ENCODE peak calls at places on chromosomes 1 and 21, in seven cellular contexts. One of them, this sample, is unnamed. For H3K79me1, the result is how much of the 10 kb centered on the place peaks cover.

GRCh38 chr1:8670371-8670818 is 147.0 kb downstream of the RERE start:
- DNase-seq in neuronal stem cell: no peak
- DNase-seq in trophoblast cell: peak
- DNase-seq in mesenchymal stem cell: peak
- DNase-seq in H9: no peak
- DNase-seq in mesendoderm: peak
- DNase-seq in H1: no peak
- DNase-seq in this sample: no peak

GRCh38 chr1:229107302-229107815 is 163.6 kb upstream of the RAB4A start:
- DNase-seq in neuronal stem cell: no peak
- DNase-seq in trophoblast cell: no peak
- DNase-seq in mesenchymal stem cell: no peak
- DNase-seq in H9: no peak
- DNase-seq in mesendoderm: no peak
- DNase-seq in H1: no peak
- DNase-seq in this sample: no peak

GRCh38 chr1:9181990-9182783 is 52.4 kb upstream of the H6PD start:
- DNase-seq in neuronal stem cell: no peak
- DNase-seq in trophoblast cell: peak
- DNase-seq in mesenchymal stem cell: peak
- DNase-seq in H9: peak
- DNase-seq in mesendoderm: peak
- DNase-seq in H1: peak
- DNase-seq in this sample: no peak

GRCh38 chr1:36148821-36149236 is 457 bp downstream of the TRAPPC3 start:
- DNase-seq in neuronal stem cell: no peak
- DNase-seq in trophoblast cell: peak
- DNase-seq in mesenchymal stem cell: no peak
- DNase-seq in H9: no peak
- DNase-seq in mesendoderm: no peak
- DNase-seq in H1: no peak
- DNase-seq in this sample: no peak

GRCh38 chr1:148308832-148309458 is 156.9 kb upstream of the NBPF11 start:
- DNase-seq in neuronal stem cell: no peak
- DNase-seq in trophoblast cell: no peak
- DNase-seq in mesenchymal stem cell: peak
- DNase-seq in H9: no peak
- DNase-seq in mesendoderm: peak
- DNase-seq in H1: peak
- DNase-seq in this sample: no peak

GRCh38 chr1:10909697-10910489 is 102.6 kb upstream of the TARDBP start:
- DNase-seq in neuronal stem cell: no peak
- DNase-seq in trophoblast cell: peak
- DNase-seq in mesenchymal stem cell: no peak
- DNase-seq in H9: peak
- DNase-seq in mesendoderm: peak
- DNase-seq in H1: peak
- DNase-seq in this sample: no peak

GRCh38 chr1:94819945-94820746 is at the start of gene SLC44A3:
- DNase-seq in neuronal stem cell: peak
- DNase-seq in trophoblast cell: peak
- DNase-seq in mesenchymal stem cell: peak
- DNase-seq in H9: peak
- DNase-seq in mesendoderm: peak
- DNase-seq in H1: peak
- DNase-seq in this sample: peak

GRCh38 chr21:43333301-43334062 is 93.4 kb downstream of the SIK1 start:
- DNase-seq in neuronal stem cell: peak
- DNase-seq in trophoblast cell: peak
- DNase-seq in mesenchymal stem cell: peak
- DNase-seq in H9: peak
- DNase-seq in mesendoderm: peak
- DNase-seq in H1: no peak
- DNase-seq in this sample: peak

GRCh38 chr1:160261878-160262794 is at the start of gene DCAF8:
- DNase-seq in neuronal stem cell: peak
- DNase-seq in trophoblast cell: peak
- DNase-seq in mesenchymal stem cell: peak
- DNase-seq in H9: peak
- DNase-seq in mesendoderm: peak
- DNase-seq in H1: peak
- DNase-seq in this sample: peak

GRCh38 chr1:160267284-160267991 is 5.1 kb upstream of the DCAF8 start:
- DNase-seq in neuronal stem cell: no peak
- DNase-seq in trophoblast cell: peak
- DNase-seq in mesenchymal stem cell: no peak
- DNase-seq in H9: no peak
- DNase-seq in mesendoderm: no peak
- DNase-seq in H1: no peak
- DNase-seq in this sample: no peak

GRCh38 chr1:160260436-160261382 is 1.6 kb downstream of the DCAF8 start:
- DNase-seq in neuronal stem cell: no peak
- DNase-seq in trophoblast cell: peak
- DNase-seq in mesenchymal stem cell: peak
- DNase-seq in H9: no peak
- DNase-seq in mesendoderm: peak
- DNase-seq in H1: no peak
- DNase-seq in this sample: peak

GRCh38 chr1:160261526-160261877 is 847 bp downstream of the DCAF8 start:
- DNase-seq in neuronal stem cell: peak
- DNase-seq in trophoblast cell: peak
- DNase-seq in mesenchymal stem cell: peak
- DNase-seq in H9: no peak
- DNase-seq in mesendoderm: peak
- DNase-seq in H1: no peak
- DNase-seq in this sample: peak

GRCh38 chr1:160264795-160265307 is 2.5 kb upstream of the DCAF8 start:
- DNase-seq in neuronal stem cell: no peak
- DNase-seq in trophoblast cell: no peak
- DNase-seq in mesenchymal stem cell: no peak
- DNase-seq in H9: no peak
- DNase-seq in mesendoderm: no peak
- DNase-seq in H1: no peak
- DNase-seq in this sample: no peak
- H2AK5ac ChIP-seq in neuronal stem cell: no peak
- H2AK5ac ChIP-seq in trophoblast cell: no peak
- H2AK5ac ChIP-seq in mesenchymal stem cell: no peak
- H2AK5ac ChIP-seq in H9: no peak
- H2AK5ac ChIP-seq in mesendoderm: no peak
- H2AK5ac ChIP-seq in H1: no peak
- H2AK5ac ChIP-seq in this sample: no peak

GRCh38 chr1:16139473-16139962 is 16.4 kb downstream of the EPHA2 start:
- DNase-seq in neuronal stem cell: no peak
- DNase-seq in trophoblast cell: no peak
- DNase-seq in mesenchymal stem cell: peak
- DNase-seq in H9: no peak
- DNase-seq in mesendoderm: peak
- DNase-seq in H1: no peak
- DNase-seq in this sample: peak

GRCh38 chr1:16138772-16139221 is 17.1 kb downstream of the EPHA2 start:
- DNase-seq in neuronal stem cell: no peak
- DNase-seq in trophoblast cell: peak
- DNase-seq in mesenchymal stem cell: peak
- DNase-seq in H9: no peak
- DNase-seq in mesendoderm: no peak
- DNase-seq in H1: no peak
- DNase-seq in this sample: peak

GRCh38 chr1:16137890-16138467 is 17.9 kb downstream of the EPHA2 start:
- DNase-seq in neuronal stem cell: no peak
- DNase-seq in trophoblast cell: no peak
- DNase-seq in mesenchymal stem cell: no peak
- DNase-seq in H9: no peak
- DNase-seq in mesendoderm: no peak
- DNase-seq in H1: no peak
- DNase-seq in this sample: no peak

GRCh38 chr1:16141573-16142336 is 14.1 kb downstream of the EPHA2 start:
- DNase-seq in neuronal stem cell: no peak
- DNase-seq in trophoblast cell: no peak
- DNase-seq in mesenchymal stem cell: no peak
- DNase-seq in H9: no peak
- DNase-seq in mesendoderm: no peak
- DNase-seq in H1: no peak
- DNase-seq in this sample: no peak

DNA sequence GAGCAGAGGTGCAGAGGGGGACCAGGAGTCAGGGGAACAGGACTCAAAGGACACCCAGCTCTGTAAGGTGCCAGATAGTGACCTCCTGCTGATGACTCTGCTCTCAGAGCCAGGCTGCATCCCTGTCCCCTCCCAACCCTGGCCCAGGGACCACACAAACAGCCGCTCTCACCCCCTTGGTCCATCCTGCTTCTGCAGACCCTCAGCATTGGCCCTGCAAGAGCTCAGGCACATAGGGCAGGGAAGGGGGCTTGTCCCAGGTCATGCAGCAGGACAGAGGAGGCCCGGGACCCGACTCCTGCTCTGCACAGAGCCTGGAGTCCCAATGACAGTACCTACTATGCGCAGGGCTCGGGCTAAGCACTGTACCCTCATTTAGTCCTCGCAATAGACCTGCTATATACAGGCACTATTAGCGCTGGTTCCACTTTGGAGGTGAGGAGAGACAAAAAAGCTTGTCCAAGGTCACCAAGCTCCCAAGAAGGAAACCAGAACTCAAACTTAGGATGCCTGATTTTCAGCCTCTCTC is 15.7 kb downstream of the EPHA2 start:
- DNase-seq in neuronal stem cell: no peak
- DNase-seq in trophoblast cell: no peak
- DNase-seq in mesenchymal stem cell: no peak
- DNase-seq in H9: no peak
- DNase-seq in mesendoderm: no peak
- DNase-seq in H1: no peak
- DNase-seq in this sample: no peak
- H3K4ac ChIP-seq in neuronal stem cell: no peak
- H3K4ac ChIP-seq in trophoblast cell: peak
- H3K4ac ChIP-seq in mesenchymal stem cell: no peak
- H3K4ac ChIP-seq in H9: no peak
- H3K4ac ChIP-seq in mesendoderm: no peak
- H3K4ac ChIP-seq in H1: no peak
- H3K4ac ChIP-seq in this sample: peak

GRCh38 chr1:234197839-234198238 is 175.4 kb upstream of the COA6 start:
- DNase-seq in neuronal stem cell: no peak
- DNase-seq in trophoblast cell: no peak
- DNase-seq in mesenchymal stem cell: no peak
- DNase-seq in H9: no peak
- DNase-seq in mesendoderm: no peak
- DNase-seq in H1: no peak
- DNase-seq in this sample: no peak
- H3K79me1 ChIP-seq in neuronal stem cell: under half
- H3K79me1 ChIP-seq in trophoblast cell: under half
- H3K79me1 ChIP-seq in mesenchymal stem cell: under half
- H3K79me1 ChIP-seq in H9: under half
- H3K79me1 ChIP-seq in mesendoderm: under half
- H3K79me1 ChIP-seq in H1: under half
- H3K79me1 ChIP-seq in this sample: under half

GRCh38 chr1:239558992-239559391 is 172.6 kb downstream of the CHRM3 start:
- DNase-seq in neuronal stem cell: no peak
- DNase-seq in trophoblast cell: no peak
- DNase-seq in mesenchymal stem cell: no peak
- DNase-seq in H9: no peak
- DNase-seq in mesendoderm: no peak
- DNase-seq in H1: no peak
- DNase-seq in this sample: no peak
- H2AK5ac ChIP-seq in neuronal stem cell: no peak
- H2AK5ac ChIP-seq in trophoblast cell: no peak
- H2AK5ac ChIP-seq in mesenchymal stem cell: no peak
- H2AK5ac ChIP-seq in H9: no peak
- H2AK5ac ChIP-seq in mesendoderm: no peak
- H2AK5ac ChIP-seq in H1: no peak
- H2AK5ac ChIP-seq in this sample: no peak

GRCh38 chr1:32888677-32889420 is 2.6 kb downstream of the HPCA start:
- DNase-seq in neuronal stem cell: no peak
- DNase-seq in trophoblast cell: no peak
- DNase-seq in mesenchymal stem cell: no peak
- DNase-seq in H9: no peak
- DNase-seq in mesendoderm: no peak
- DNase-seq in H1: no peak
- DNase-seq in this sample: no peak

GRCh38 chr1:32886012-32886827 is at the start of gene HPCA:
- DNase-seq in neuronal stem cell: peak
- DNase-seq in trophoblast cell: peak
- DNase-seq in mesenchymal stem cell: peak
- DNase-seq in H9: peak
- DNase-seq in mesendoderm: peak
- DNase-seq in H1: peak
- DNase-seq in this sample: peak

GRCh38 chr1:32888134-32888533 is 1.8 kb downstream of the HPCA start:
- DNase-seq in neuronal stem cell: no peak
- DNase-seq in trophoblast cell: no peak
- DNase-seq in mesenchymal stem cell: no peak
- DNase-seq in H9: no peak
- DNase-seq in mesendoderm: no peak
- DNase-seq in H1: no peak
- DNase-seq in this sample: no peak

GRCh38 chr1:32886828-32887414 is 630 bp downstream of the HPCA start:
- DNase-seq in neuronal stem cell: no peak
- DNase-seq in trophoblast cell: no peak
- DNase-seq in mesenchymal stem cell: no peak
- DNase-seq in H9: no peak
- DNase-seq in mesendoderm: no peak
- DNase-seq in H1: no peak
- DNase-seq in this sample: no peak

DNA sequence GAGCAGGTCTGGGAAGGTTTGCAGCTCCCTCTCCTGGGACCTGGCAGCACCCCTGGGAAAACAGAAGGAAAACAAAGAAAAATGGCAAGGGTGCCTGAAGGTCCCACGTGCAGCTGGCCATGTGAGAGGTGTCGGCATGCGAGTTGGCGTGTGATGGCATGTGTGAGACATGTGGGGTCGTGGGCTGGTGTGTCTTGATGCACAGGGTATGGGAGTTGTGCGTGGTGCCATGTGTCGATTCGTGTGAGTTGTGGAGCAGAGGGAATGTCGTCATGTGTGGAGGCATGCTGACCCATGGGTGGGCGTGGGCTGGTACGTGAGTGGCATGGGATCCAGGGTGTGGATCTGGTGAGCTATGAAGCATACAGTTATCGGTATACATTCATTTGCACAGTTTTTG is 1.3 kb downstream of the HPCA start:
- DNase-seq in neuronal stem cell: no peak
- DNase-seq in trophoblast cell: no peak
- DNase-seq in mesenchymal stem cell: no peak
- DNase-seq in H9: no peak
- DNase-seq in mesendoderm: no peak
- DNase-seq in H1: no peak
- DNase-seq in this sample: no peak
- H3K4ac ChIP-seq in neuronal stem cell: no peak
- H3K4ac ChIP-seq in trophoblast cell: no peak
- H3K4ac ChIP-seq in mesenchymal stem cell: no peak
- H3K4ac ChIP-seq in H9: no peak
- H3K4ac ChIP-seq in mesendoderm: no peak
- H3K4ac ChIP-seq in H1: no peak
- H3K4ac ChIP-seq in this sample: no peak